ENCODE peak calls at places on chromosomes 12 and 14, in four cellular contexts. U is H1, R is SK-N-SH, H is K562. G is an unnamed sample.

GRCh38 chr12:1799068-1799881 is 21.1 kb upstream of the LRTM2 start:
- DNase-seq in U (no peak), H (no peak), R (peak), G (no peak)

GRCh38 chr12:12195516-12195915 is 71.3 kb downstream of the LRP6 start:
- DNase-seq in U (no peak), R (no peak), H (no peak), G (no peak)

GRCh38 chr12:123713398-123714301 is 1.5 kb downstream of the ATP6V0A2 start:
- DNase-seq in U (no peak), H (peak), R (peak), G (no peak)

GRCh38 chr12:58313091-58313855 is 371.9 kb downstream of the ATP23 start:
- DNase-seq in H (no peak), U (no peak), R (no peak), G (no peak)

GRCh38 chr12:93502802-93503623 is 35.7 kb downstream of the MRPL42 start:
- DNase-seq in R (peak), H (peak), U (peak), G (peak)

GRCh38 chr12:120110550-120111501 is 5.7 kb downstream of the RAB35 start:
- DNase-seq in R (no peak), U (peak), H (no peak), G (peak)

GRCh38 chr12:116263844-116264243 is 13.6 kb downstream of the MED13L start:
- DNase-seq in R (no peak), H (no peak), U (no peak), G (no peak)

GRCh38 chr12:55685671-55686070 is 22.0 kb downstream of the ITGA7 start:
- DNase-seq in H (no peak), R (no peak), U (no peak), G (no peak)

GRCh38 chr12:34347367-34347766 is 325.1 kb downstream of the ALG10 start:
- DNase-seq in R (peak), H (peak), U (no peak), G (no peak)

GRCh38 chr12:67667276-67668073 is 18.9 kb downstream of the DYRK2 start:
- DNase-seq in R (no peak), H (no peak), U (no peak), G (peak)

GRCh38 chr14:94681300-94682060 is 69.3 kb downstream of the SERPINA3 start:
- DNase-seq in R (peak), H (peak), U (no peak), G (no peak)

GRCh38 chr12:109879332-109880048 is 851 bp downstream of the GLTP start:
- DNase-seq in H (no peak), R (peak), U (peak), G (no peak)

GRCh38 chr12:45174595-45174994 is 41.3 kb upstream of the ANO6 start:
- DNase-seq in H (no peak), R (no peak), U (no peak), G (no peak)

GRCh38 chr12:44441155-44441554 is 435.0 kb downstream of the NELL2 start:
- DNase-seq in R (no peak), H (no peak), U (no peak), G (no peak)

GRCh38 chr12:101040936-101041335 is 169.1 kb downstream of the SLC5A8 start:
- DNase-seq in R (no peak), H (no peak), U (no peak), G (no peak)

GRCh38 chr12:119613319-119613936 is 19.9 kb downstream of the TMEM233 start:
- DNase-seq in R (no peak), U (no peak), H (no peak), G (no peak)

GRCh38 chr12:11652351-11653040 is 3.0 kb downstream of the ETV6 start:
- DNase-seq in R (no peak), H (no peak), U (no peak), G (peak)

GRCh38 chr12:85007836-85008235 is 28.2 kb downstream of the TSPAN19 start:
- DNase-seq in R (no peak), U (no peak), H (no peak), G (no peak)

GRCh38 chr12:26833692-26834168 is 736 bp upstream of the ITPR2 start:
- DNase-seq in H (peak), R (peak), U (peak), G (no peak)

GRCh38 chr12:87272846-87273245 is 756.4 kb downstream of the C12orf50 start:
- DNase-seq in R (no peak), U (no peak), H (no peak), G (no peak)

GRCh38 chr14:69481815-69482568 is 2.5 kb upstream of the PLEKHD1 start:
- DNase-seq in H (no peak), R (no peak), U (no peak), G (no peak)

GRCh38 chr14:55245657-55246268 is 25.5 kb upstream of the FBXO34 start:
- DNase-seq in R (no peak), U (no peak), H (no peak), G (no peak)

GRCh38 chr12:52052471-52053186 is 1.4 kb downstream of the NR4A1 start:
- DNase-seq in R (no peak), H (peak), U (no peak), G (no peak)

GRCh38 chr14:63413009-63413408 is 94.3 kb upstream of the GPHB5 start:
- DNase-seq in R (no peak), U (no peak), H (no peak), G (no peak)

GRCh38 chr12:65935906-65936528 is 111.7 kb downstream of the HMGA2 start:
- DNase-seq in H (no peak), R (no peak), U (no peak), G (no peak)

GRCh38 chr12:70267550-70267949 is 24.3 kb downstream of the CNOT2 start:
- DNase-seq in H (no peak), R (no peak), U (no peak), G (no peak)

DNA sequence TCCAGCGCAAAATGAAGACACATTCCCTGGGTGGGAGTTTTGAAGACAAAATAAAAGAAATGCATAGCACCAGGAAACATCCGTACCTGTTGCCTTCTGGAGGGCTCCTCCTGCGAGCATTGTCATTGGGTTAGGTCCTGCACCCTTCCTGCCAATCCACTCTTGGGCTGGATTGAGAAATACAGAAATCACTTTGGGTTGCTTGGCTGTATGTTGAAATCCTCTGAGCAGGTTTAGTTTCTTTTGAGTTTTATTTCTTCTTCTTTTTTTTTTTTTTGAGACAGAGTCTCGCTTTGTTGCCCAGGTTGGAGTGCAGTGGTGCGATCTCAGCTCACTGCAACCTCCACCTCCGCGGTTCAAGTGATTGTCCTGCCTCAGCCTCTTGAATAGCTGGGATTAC is 67.6 kb downstream of the ARF6 start:
- DNase-seq in R (no peak), H (no peak), U (no peak), G (peak)
- TF ChIP-seq GABPA in R (no peak), H (no peak), U (no peak), G (no peak)

DNA sequence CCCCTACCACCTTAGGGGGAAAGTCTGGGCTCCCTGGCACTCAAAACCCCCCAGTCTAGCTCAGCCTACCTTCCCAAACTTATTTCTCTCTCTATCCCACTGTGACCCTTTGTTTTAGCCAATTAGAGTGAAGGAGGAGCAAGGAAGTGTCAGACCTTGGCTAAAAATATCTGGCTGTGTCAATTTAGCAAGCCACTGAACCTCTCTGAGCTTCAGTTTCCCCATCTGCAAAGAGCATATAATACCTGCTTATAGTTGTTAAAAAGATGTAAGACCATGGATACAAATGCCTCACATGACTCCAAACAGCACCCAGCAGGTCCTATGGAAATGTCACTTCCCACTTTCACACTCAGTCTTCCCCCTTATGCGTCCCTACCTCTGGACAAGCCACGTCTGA is 19.5 kb downstream of the FOXN3 start:
- DNase-seq in U (no peak), R (no peak), H (no peak), G (no peak)
- H3K4me3 ChIP-seq in U (no peak), R (no peak), H (no peak), G (no peak)

GRCh38 chr12:112194601-112195247 is 69.4 kb downstream of the TRAFD1 start:
- DNase-seq in U (no peak), H (no peak), R (no peak), G (no peak)
- TF ChIP-seq GABPA in U (no peak), H (no peak), R (no peak), G (no peak)

DNA sequence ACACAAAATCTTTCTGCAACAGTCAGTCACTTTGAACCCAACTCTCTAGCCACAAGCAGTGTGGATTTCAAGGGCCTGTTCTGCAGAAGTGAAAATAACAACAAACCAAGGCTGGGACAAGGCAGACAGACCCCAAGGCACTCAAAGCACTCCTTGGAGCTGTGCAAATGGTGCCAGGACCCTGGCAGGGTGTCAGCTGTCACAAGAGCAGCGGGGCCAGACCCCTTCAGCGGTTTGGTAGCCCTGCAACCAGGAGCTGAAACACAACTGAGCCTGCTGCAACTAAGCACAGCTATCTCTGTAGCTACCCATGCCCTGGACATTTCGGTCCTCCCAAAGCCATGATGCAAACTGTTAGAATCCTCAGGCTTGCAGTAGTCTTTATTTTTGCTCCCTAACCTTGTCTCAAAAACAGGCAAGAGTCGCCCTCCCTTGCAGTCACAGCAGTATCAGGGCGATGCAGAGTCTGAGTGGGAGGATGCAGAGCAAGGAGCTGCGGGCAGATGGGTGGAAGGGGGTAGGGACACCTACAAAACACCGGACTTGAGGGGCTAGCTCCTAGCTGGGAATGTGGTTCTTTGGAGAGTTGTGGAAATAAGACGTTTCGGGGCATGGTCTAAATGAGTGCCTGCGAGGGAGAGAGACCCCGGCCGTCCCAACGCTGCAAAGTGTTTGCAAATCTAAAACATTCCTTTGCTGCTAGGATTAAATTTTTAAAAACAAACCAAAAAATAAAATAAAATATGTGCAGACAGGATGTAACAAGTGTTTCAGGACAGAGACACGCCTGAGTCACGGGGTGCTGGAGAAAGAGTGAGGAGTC is 1.1 kb downstream of the NUAK1 start:
- DNase-seq in U (no peak), R (no peak), H (no peak), G (no peak)
- H3K4me3 ChIP-seq in U (peak), R (peak), H (no peak), G (no peak)

G was measured in HL-60.